ENCODE peak calls at places on chromosomes 13 and 19, in seven cellular contexts. X is stimulated activated CD4-positive, alpha-beta T cell treated with anti-CD3 and anti-CD28 coated beads, TNF-alpha, amount 100 ng/mL, for 48 hours; N is neural progenitor cell; T is thoracic aorta; K is coronary artery; Q is astrocyte of the spinal cord; M is activated CD8-positive, alpha-beta memory T cell treated with anti-CD3 and anti-CD28 coated beads for 1 hour. C is an unnamed sample.
A peak's percentile ranks its signal among the peaks of the same experiment; 100 is the strongest.

GRCh38 chr19:56015756-56016155 is 29.2 kb downstream of the NLRP5 start:
- DNase-seq in X (no peak), N (peak; percentile 9), T (no peak), K (no peak), Q (no peak), M (no peak), C (peak; percentile 73)

GRCh38 chr19:30791116-30791515 is 418.9 kb downstream of the ZNF536 start:
- DNase-seq in X (no peak), N (no peak), T (no peak), K (no peak), Q (no peak), M (no peak), C (no peak)

GRCh38 chr13:107299717-107300116 is 731.8 kb upstream of the ARGLU1 start:
- DNase-seq in X (no peak), N (no peak), T (no peak), K (no peak), Q (no peak), M (no peak), C (no peak)

GRCh38 chr13:41512441-41512840 is 55.1 kb downstream of the RGCC start:
- DNase-seq in X (no peak), N (no peak), T (no peak), K (no peak), Q (no peak), M (no peak), C (no peak)

GRCh38 chr13:30696278-30697176 is 38.8 kb upstream of the ALOX5AP start:
- DNase-seq in X (no peak), N (no peak), T (no peak), K (peak; percentile 72), Q (peak; percentile 67), M (no peak), C (no peak)

GRCh38 chr19:55189424-55189823 is 9.3 kb upstream of the SYT5 start:
- DNase-seq in X (no peak), N (no peak), T (no peak), K (no peak), Q (peak; percentile 91), M (no peak), C (no peak)

GRCh38 chr19:7928334-7928706 is 2.4 kb upstream of the CTXN1 start:
- DNase-seq in X (no peak), N (no peak), T (no peak), K (no peak), Q (no peak), M (no peak), C (no peak)

GRCh38 chr19:40744554-40745401 is 5.5 kb downstream of the ACTMAP start:
- DNase-seq in X (no peak), N (peak; percentile 34), T (no peak), K (no peak), Q (no peak), M (no peak), C (peak; percentile 72)

GRCh38 chr13:102555914-102556553 is 40.8 kb upstream of the TPP2 start:
- DNase-seq in X (no peak), N (peak; percentile 39), T (no peak), K (no peak), Q (peak; percentile 51), M (no peak), C (peak; percentile 77)

GRCh38 chr13:94301487-94301886 is 178.0 kb downstream of the DCT start:
- DNase-seq in X (no peak), N (no peak), T (no peak), K (no peak), Q (no peak), M (no peak), C (no peak)

GRCh38 chr13:28753208-28753892 is 34.6 kb upstream of the SLC46A3 start:
- DNase-seq in X (no peak), N (no peak), T (peak; percentile 55), K (peak; percentile 77), Q (peak; percentile 88), M (no peak), C (no peak)

GRCh38 chr13:21372530-21372929 is 86.6 kb downstream of the ZDHHC20 start:
- DNase-seq in X (no peak), N (no peak), T (no peak), K (no peak), Q (no peak), M (no peak), C (no peak)

C was measured in Karpas-422.